ENCODE peak calls at places on chromosomes 16 and 17, in nine cellular contexts. G, P, D, O, T, I, E, Z and S are unnamed samples. For H3K4me1, the result is how much of the 10 kb centered on the place peaks cover.

GRCh38 chr17:63434951-63435571 is 11.0 kb downstream of the CYB561 start:
- DNase-seq in Z (no peak), P (no peak), E (peak), O (peak), G (peak), D (no peak), T (peak), I (no peak), S (no peak)

GRCh38 chr16:53504665-53505064 is 1.7 kb upstream of the AKTIP start:
- DNase-seq in O (no peak), G (no peak), Z (no peak), E (no peak), I (no peak), D (no peak), P (no peak), T (no peak), S (no peak)

GRCh38 chr17:2911755-2912111 is 115.5 kb downstream of the RAP1GAP2 start:
- DNase-seq in I (no peak), O (no peak), T (no peak), G (no peak), E (no peak), D (no peak), P (no peak), Z (no peak), S (no peak)

GRCh38 chr16:50265260-50265659 is 1.1 kb upstream of the ADCY7 start:
- DNase-seq in I (no peak), T (no peak), E (no peak), O (peak), P (peak), Z (no peak), D (no peak), G (peak), S (no peak)

GRCh38 chr16:72938426-72939164 is 109.3 kb downstream of the ZFHX3 start:
- DNase-seq in O (peak), E (peak), Z (peak), D (peak), T (peak), I (peak), G (peak), P (no peak), S (no peak)

GRCh38 chr16:74868501-74868900 is 93.9 kb upstream of the FA2H start:
- DNase-seq in Z (no peak), D (no peak), P (peak), G (no peak), E (no peak), O (no peak), T (no peak), I (no peak), S (no peak)

GRCh38 chr17:78922876-78923498 is 2.2 kb downstream of the TIMP2 start:
- DNase-seq in P (no peak), Z (no peak), E (no peak), G (no peak), D (no peak), T (no peak), O (no peak), I (no peak), S (no peak)

GRCh38 chr17:2869604-2870003 is 73.4 kb downstream of the RAP1GAP2 start:
- DNase-seq in O (no peak), T (no peak), G (peak), D (no peak), E (no peak), Z (no peak), I (no peak), P (no peak), S (no peak)

GRCh38 chr17:45149669-45150603 is 1.7 kb downstream of the HEXIM1 start:
- DNase-seq in D (peak), E (peak), I (peak), P (no peak), T (peak), O (peak), G (peak), Z (peak), S (no peak)

GRCh38 chr17:42906772-42907171 is 6.2 kb downstream of the G6PC1 start:
- DNase-seq in O (no peak), T (no peak), E (no peak), I (no peak), Z (no peak), P (no peak), G (no peak), D (no peak), S (no peak)

GRCh38 chr16:89697616-89698331 is 3.7 kb downstream of the SPATA2L start:
- DNase-seq in P (no peak), G (no peak), D (no peak), I (no peak), Z (peak), O (no peak), E (peak), T (no peak), S (no peak)

GRCh38 chr17:39084558-39084957 is 66.9 kb downstream of the PLXDC1 start:
- DNase-seq in O (no peak), E (no peak), I (no peak), D (no peak), G (no peak), P (no peak), Z (no peak), T (no peak), S (no peak)

GRCh38 chr17:41512789-41513547 is 5.7 kb downstream of the KRT15 start:
- DNase-seq in D (no peak), O (no peak), I (no peak), P (no peak), E (no peak), G (no peak), T (no peak), Z (no peak), S (no peak)

GRCh38 chr16:68770671-68771070 is 33.6 kb downstream of the CDH1 start:
- DNase-seq in T (no peak), P (no peak), O (no peak), G (no peak), I (no peak), Z (no peak), D (no peak), E (no peak), S (no peak)

GRCh38 chr16:3175157-3176153 is 12.5 kb upstream of the OR1F1 start:
- DNase-seq in E (no peak), G (peak), O (no peak), Z (no peak), P (peak), I (no peak), T (no peak), D (no peak), S (peak)

GRCh38 chr16:13957197-13958078 is 37.5 kb downstream of the ERCC4 start:
- DNase-seq in I (peak), G (peak), E (peak), D (peak), Z (peak), P (peak), T (peak), O (peak), S (no peak)

GRCh38 chr16:56783332-56783731 is 53.4 kb downstream of the NUP93 start:
- DNase-seq in E (no peak), D (no peak), T (no peak), Z (no peak), I (no peak), O (no peak), P (no peak), G (no peak), S (no peak)

GRCh38 chr17:47735536-47736011 is 2.5 kb downstream of the TBX21 start:
- DNase-seq in E (no peak), Z (no peak), D (no peak), P (no peak), G (no peak), T (no peak), O (no peak), I (peak), S (no peak)

GRCh38 chr17:82446649-82447048 is 3.9 kb downstream of the CYBC1 start:
- DNase-seq in O (no peak), D (no peak), T (no peak), Z (no peak), I (no peak), G (no peak), P (no peak), E (no peak), S (no peak)

GRCh38 chr17:82450357-82451106 is at the start of gene CYBC1:
- DNase-seq in E (peak), Z (peak), P (peak), O (peak), D (peak), T (peak), I (peak), G (peak), S (peak)

GRCh38 chr17:82452162-82452561 is 1.6 kb upstream of the CYBC1 start:
- DNase-seq in P (no peak), O (no peak), D (no peak), E (no peak), Z (no peak), G (no peak), T (no peak), I (no peak), S (no peak)

GRCh38 chr17:82449883-82450356 is 632 bp downstream of the CYBC1 start:
- DNase-seq in T (no peak), G (no peak), I (peak), Z (no peak), D (no peak), P (no peak), O (no peak), E (no peak), S (no peak)

DNA sequence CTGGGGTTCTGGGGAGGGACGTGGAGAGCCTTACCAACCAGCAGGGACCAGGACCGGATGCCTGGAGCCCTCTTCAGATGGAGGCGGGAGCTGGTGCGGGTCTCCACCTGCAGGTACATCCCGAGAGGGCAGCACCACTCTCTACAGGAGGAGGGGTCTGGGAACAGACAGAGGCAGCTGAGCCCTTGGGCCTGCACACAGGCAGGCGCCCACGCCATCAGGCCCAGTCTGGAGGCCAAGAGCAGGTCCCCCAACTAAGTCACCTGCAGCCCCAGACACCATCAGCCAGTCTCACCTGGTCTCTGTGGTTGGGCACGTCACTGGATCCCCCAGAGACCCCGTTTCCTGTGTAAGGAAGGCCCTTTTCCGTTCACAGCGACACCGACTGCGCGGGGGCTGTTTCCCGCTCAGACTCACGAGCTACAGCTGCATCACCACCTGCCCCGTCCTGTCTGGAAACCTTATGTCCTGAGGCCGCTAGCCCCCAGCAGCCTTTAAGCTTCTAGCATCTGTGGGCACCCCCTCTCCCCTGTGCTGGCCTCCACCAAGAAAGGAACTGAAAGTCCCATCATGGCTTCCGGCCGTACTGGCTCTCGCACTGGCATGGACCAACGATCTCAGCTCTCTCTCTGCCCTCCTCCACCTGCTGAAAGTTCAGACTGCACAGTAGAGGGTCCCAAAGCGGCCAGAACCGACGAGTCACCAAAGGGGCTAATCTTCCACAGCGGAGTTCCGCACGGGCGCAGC is 1.2 kb downstream of the CYBC1 start:
- DNase-seq in T (peak), E (no peak), D (no peak), I (peak), G (no peak), P (no peak), Z (no peak), O (peak), S (no peak)
- TF ChIP-seq POLR2A in T (no peak), E (no peak), D (no peak), I (no peak), G (no peak), P (no peak), Z (no peak), O (no peak), S (peak)

DNA sequence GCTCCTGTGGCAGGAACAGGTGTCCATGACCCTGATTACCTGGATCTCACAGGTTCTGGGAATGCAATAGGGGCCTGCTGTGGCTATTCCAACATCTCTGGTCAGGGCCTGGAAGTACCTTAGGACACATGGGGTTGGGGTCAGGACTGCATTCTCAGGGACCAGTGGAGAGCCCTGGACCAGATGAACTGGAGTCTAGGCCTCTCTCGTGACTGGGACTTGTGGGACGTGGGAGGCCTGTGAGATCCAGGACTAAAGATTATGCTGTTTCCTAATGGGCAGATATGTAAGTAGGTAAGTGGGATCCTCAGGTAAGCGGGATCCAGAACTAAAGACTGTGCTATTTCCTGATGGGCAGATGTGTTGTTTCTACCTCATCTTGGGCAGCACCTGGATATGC is 16.2 kb upstream of the CD300A start:
- DNase-seq in E (no peak), O (no peak), G (no peak), T (no peak), I (no peak), P (no peak), D (no peak), Z (no peak), S (no peak)
- H3K4me1 ChIP-seq in E (half or more), O (half or more), G (under half), T (under half), I (under half), P (under half), D (under half), Z (under half), S (under half)

GRCh38 chr16:2047330-2048115 is at the start of the genes NTHL1 and TSC2:
- DNase-seq in T (peak), G (peak), O (peak), D (peak), E (peak), I (peak), P (peak), Z (peak), S (peak)
- TF ChIP-seq POLR2A in T (peak), G (peak), O (no peak), D (peak), E (no peak), I (no peak), P (no peak), Z (peak), S (no peak)

GRCh38 chr16:12087901-12088364 is 111.4 kb downstream of the SNX29 start:
- DNase-seq in O (peak), T (peak), E (no peak), Z (no peak), I (no peak), D (no peak), P (no peak), G (no peak), S (no peak)

GRCh38 chr16:12091569-12092346 is 115.2 kb downstream of the SNX29 start:
- DNase-seq in E (no peak), D (no peak), Z (no peak), I (no peak), T (no peak), P (no peak), G (no peak), O (no peak), S (no peak)

GRCh38 chr16:12090162-12090552 is 113.6 kb downstream of the SNX29 start:
- DNase-seq in D (no peak), P (no peak), G (no peak), E (no peak), T (no peak), I (no peak), O (no peak), Z (no peak), S (no peak)

GRCh38 chr16:12086861-12087260 is 110.3 kb downstream of the SNX29 start:
- DNase-seq in T (no peak), O (no peak), E (no peak), Z (no peak), P (no peak), I (no peak), D (no peak), G (no peak), S (no peak)

GRCh38 chr16:12089492-12090161 is 113.1 kb downstream of the SNX29 start:
- DNase-seq in O (peak), T (peak), I (no peak), G (no peak), E (no peak), P (peak), Z (peak), D (no peak), S (no peak)
- H3K4me1 ChIP-seq in O (under half), T (under half), I (under half), G (under half), E (under half), P (under half), Z (under half), D (under half), S (under half)